ENCODE peak calls at places on chromosomes 7 and 10, in six cellular contexts. I, L, K, Q, Y and T are unnamed samples.
A peak's percentile ranks its signal among the peaks of the same experiment; 100 is the strongest.

GRCh38 chr10:21336476-21337170 is 188.9 kb downstream of the SKIDA1 start:
- DNase-seq in I (peak; percentile 52), L (no peak), K (peak; percentile 68), Q (peak; percentile 68), Y (no peak), T (no peak)

GRCh38 chr7:30038182-30038980 is 10.2 kb downstream of the PLEKHA8 start:
- DNase-seq in I (no peak), L (no peak), K (peak; percentile 67), Q (no peak), Y (no peak), T (no peak)

GRCh38 chr7:138864667-138865066 is 66.7 kb upstream of the ATP6V0A4 start:
- DNase-seq in I (no peak), L (peak; percentile 12), K (peak; percentile 26), Q (no peak), Y (no peak), T (no peak)

GRCh38 chr7:956031-956430 is 1.6 kb upstream of the ADAP1 start:
- DNase-seq in I (peak; percentile 11), L (no peak), K (no peak), Q (no peak), Y (no peak), T (no peak)

GRCh38 chr7:32957326-32958045 is at the start of gene FKBP9:
- DNase-seq in I (peak; percentile 73), L (peak; percentile 92), K (no peak), Q (peak; percentile 89), Y (peak; percentile 85), T (peak; percentile 19)

GRCh38 chr10:69419096-69419760 is 2.5 kb upstream of the TACR2 start:
- DNase-seq in I (no peak), L (peak; percentile 57), K (no peak), Q (peak; percentile 24), Y (no peak), T (no peak)

GRCh38 chr7:24963218-24963617 is 16.8 kb downstream of the OSBPL3 start:
- DNase-seq in I (no peak), L (peak; percentile 48), K (no peak), Q (peak; percentile 76), Y (no peak), T (peak; percentile 62)

GRCh38 chr10:125982256-125982948 is 86.0 kb downstream of the FANK1 start:
- DNase-seq in I (peak; percentile 43), L (peak; percentile 81), K (peak; percentile 15), Q (no peak), Y (peak; percentile 59), T (peak; percentile 9)

GRCh38 chr10:29688230-29688634 is 53.5 kb upstream of the SVIL start:
- DNase-seq in I (no peak), L (no peak), K (no peak), Q (no peak), Y (no peak), T (no peak)

GRCh38 chr7:46786995-46787394 is 794.9 kb downstream of the TNS3 start:
- DNase-seq in I (no peak), L (no peak), K (no peak), Q (no peak), Y (no peak), T (no peak)

GRCh38 chr7:15998617-15999016 is 312.1 kb upstream of the MEOX2 start:
- DNase-seq in I (no peak), L (no peak), K (no peak), Q (no peak), Y (no peak), T (no peak)

GRCh38 chr10:71671983-71672535 is 47.5 kb downstream of the C10orf105 start:
- DNase-seq in I (no peak), L (no peak), K (no peak), Q (no peak), Y (no peak), T (no peak)

GRCh38 chr10:120460191-120460590 is 3.2 kb downstream of the PLPP4 start:
- DNase-seq in I (no peak), L (no peak), K (no peak), Q (no peak), Y (no peak), T (no peak)

DNA sequence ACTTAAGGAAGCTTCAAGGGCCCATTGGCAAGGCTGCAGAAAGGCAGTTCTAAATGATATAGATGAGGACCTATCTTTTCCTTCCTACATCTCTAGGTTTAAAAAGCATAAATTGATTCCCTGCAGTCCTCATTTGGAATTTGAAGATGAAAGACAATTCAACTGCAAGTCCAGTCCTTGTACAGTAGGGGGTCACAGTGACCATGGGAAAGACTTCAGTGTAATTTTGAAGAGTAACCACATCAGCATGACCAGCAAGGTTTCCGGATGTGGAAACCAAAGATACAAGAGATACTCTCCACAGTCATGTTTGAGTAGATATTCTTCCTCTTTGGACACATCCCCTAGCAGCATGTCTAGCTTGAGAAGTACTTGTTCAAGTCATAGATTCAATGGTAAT is 539.2 kb upstream of the TEX47 start:
- DNase-seq in I (no peak), L (no peak), K (no peak), Q (no peak), Y (peak; percentile 4), T (no peak)
- TF ChIP-seq CTCF in I (no peak), L (no peak), K (no peak), Q (no peak), Y (no peak), T (no peak)

GRCh38 chr10:93417886-93418285 is 64.2 kb downstream of the MYOF start:
- DNase-seq in I (no peak), L (no peak), K (no peak), Q (no peak), Y (no peak), T (no peak)

GRCh38 chr10:93417264-93417663 is 64.9 kb downstream of the MYOF start:
- DNase-seq in I (no peak), L (no peak), K (no peak), Q (peak; percentile 46), Y (no peak), T (no peak)

GRCh38 chr10:93416824-93417223 is 65.3 kb downstream of the MYOF start:
- DNase-seq in I (no peak), L (no peak), K (no peak), Q (no peak), Y (no peak), T (no peak)

GRCh38 chr10:93413252-93413689 is 68.9 kb downstream of the MYOF start:
- DNase-seq in I (no peak), L (no peak), K (no peak), Q (no peak), Y (no peak), T (peak; percentile 39)

GRCh38 chr10:93415693-93416092 is 66.4 kb downstream of the MYOF start:
- DNase-seq in I (no peak), L (no peak), K (no peak), Q (no peak), Y (no peak), T (no peak)
- TF ChIP-seq CTCF in I (no peak), L (no peak), K (peak; percentile 10), Q (no peak), Y (no peak), T (peak; percentile 15)

GRCh38 chr10:98331888-98332287 is 63.9 kb upstream of the LOXL4 start:
- DNase-seq in I (no peak), L (peak; percentile 23), K (no peak), Q (no peak), Y (no peak), T (peak; percentile 39)
- TF ChIP-seq CTCF in I (peak; percentile 25), L (no peak), K (peak; percentile 31), Q (peak; percentile 43), Y (peak; percentile 36), T (no peak)

GRCh38 chr7:96355990-96356506 is 34.1 kb upstream of the SLC25A13 start:
- DNase-seq in I (no peak), L (no peak), K (no peak), Q (no peak), Y (no peak), T (no peak)
- TF ChIP-seq CTCF in I (no peak), L (no peak), K (no peak), Q (no peak), Y (no peak), T (no peak)